ENCODE peak calls at places on chromosomes 5 and 9, in five cellular contexts. E is HepG2, F is HCT116, J is SK-N-SH, T is H1. B is an unnamed sample.

GRCh38 chr5:25991639-25992038 is 1046.7 kb downstream of the CDH9 start:
- DNase-seq in E (no peak), F (no peak), J (no peak), T (no peak), B (no peak)

GRCh38 chr9:91379461-91379860 is 17.7 kb upstream of the AUH start:
- DNase-seq in E (no peak), F (no peak), J (no peak), T (no peak), B (no peak)

GRCh38 chr9:638152-638551 is 203.3 kb upstream of the DMRT1 start:
- DNase-seq in E (no peak), F (no peak), J (no peak), T (no peak), B (no peak)

GRCh38 chr5:108983456-108984092 is 235.9 kb downstream of the FER start:
- DNase-seq in E (no peak), F (no peak), J (no peak), T (no peak), B (no peak)

GRCh38 chr5:179336871-179337165 is 8.4 kb downstream of the ADAMTS2 start:
- DNase-seq in E (no peak), F (no peak), J (no peak), T (no peak), B (no peak)

GRCh38 chr9:113875917-113876805 is at the start of gene ZNF618:
- DNase-seq in E (no peak), F (no peak), J (peak), T (no peak), B (peak)

GRCh38 chr5:137995077-137995746 is 37.7 kb downstream of the FAM13B start:
- DNase-seq in E (peak), F (no peak), J (no peak), T (no peak), B (no peak)

GRCh38 chr5:9429691-9430215 is 116.1 kb downstream of the SEMA5A start:
- DNase-seq in E (no peak), F (no peak), J (no peak), T (no peak), B (no peak)

GRCh38 chr5:159094745-159095144 is 5.0 kb downstream of the EBF1 start:
- DNase-seq in E (peak), F (peak), J (peak), T (no peak), B (peak)

GRCh38 chr5:72378636-72379289 is 58.6 kb downstream of the PTCD2 start:
- DNase-seq in E (no peak), F (no peak), J (peak), T (no peak), B (no peak)

GRCh38 chr5:98368141-98368540 is 405.3 kb upstream of the RGMB start:
- DNase-seq in E (no peak), F (no peak), J (no peak), T (no peak), B (no peak)

GRCh38 chr9:6383551-6384225 is 29.3 kb upstream of the UHRF2 start:
- DNase-seq in E (no peak), F (no peak), J (no peak), T (no peak), B (no peak)

GRCh38 chr9:86187121-86187520 is 72.3 kb downstream of the C9orf153 start:
- DNase-seq in E (peak), F (no peak), J (no peak), T (no peak), B (no peak)

GRCh38 chr5:124079062-124079461 is 567.1 kb downstream of the CSNK1G3 start:
- DNase-seq in E (no peak), F (no peak), J (no peak), T (no peak), B (no peak)

GRCh38 chr5:60521379-60522298 is 178.3 kb downstream of the DEPDC1B start:
- DNase-seq in E (no peak), F (no peak), J (no peak), T (no peak), B (no peak)

GRCh38 chr9:90925581-90926257 is 124.1 kb downstream of the SYK start:
- DNase-seq in E (no peak), F (no peak), J (no peak), T (no peak), B (peak)

GRCh38 chr5:163177971-163178370 is 259.4 kb upstream of the CCNG1 start:
- DNase-seq in E (no peak), F (no peak), J (no peak), T (no peak), B (no peak)

GRCh38 chr5:37197340-37198050 is 51.7 kb downstream of the CPLANE1 start:
- DNase-seq in E (no peak), F (no peak), J (no peak), T (no peak), B (no peak)

GRCh38 chr5:150053231-150053626 is 33.1 kb downstream of the CSF1R start:
- DNase-seq in E (no peak), F (no peak), J (peak), T (no peak), B (no peak)

GRCh38 chr9:95793924-95794828 is 81.3 kb upstream of the ERCC6L2 start:
- DNase-seq in E (no peak), F (no peak), J (no peak), T (no peak), B (no peak)

GRCh38 chr9:70954126-70954525 is 167.3 kb downstream of the TRPM3 start:
- DNase-seq in E (no peak), F (peak), J (no peak), T (no peak), B (no peak)

GRCh38 chr5:149174847-149175234 is 33.5 kb downstream of the ABLIM3 start:
- DNase-seq in E (no peak), F (no peak), J (no peak), T (no peak), B (no peak)

GRCh38 chr5:173452098-173452497 is 123.9 kb upstream of the STC2 start:
- DNase-seq in E (peak), F (peak), J (no peak), T (no peak), B (no peak)

GRCh38 chr5:141413540-141414069 is 818 bp downstream of the PCDHGA10 start:
- DNase-seq in E (no peak), F (peak), J (no peak), T (no peak), B (peak)

GRCh38 chr5:80720181-80720580 is 65.4 kb upstream of the DHFR start:
- DNase-seq in E (no peak), F (no peak), J (no peak), T (no peak), B (no peak)

GRCh38 chr9:93657331-93658111 is 81.1 kb downstream of the PHF2 start:
- DNase-seq in E (no peak), F (no peak), J (no peak), T (no peak), B (no peak)

DNA sequence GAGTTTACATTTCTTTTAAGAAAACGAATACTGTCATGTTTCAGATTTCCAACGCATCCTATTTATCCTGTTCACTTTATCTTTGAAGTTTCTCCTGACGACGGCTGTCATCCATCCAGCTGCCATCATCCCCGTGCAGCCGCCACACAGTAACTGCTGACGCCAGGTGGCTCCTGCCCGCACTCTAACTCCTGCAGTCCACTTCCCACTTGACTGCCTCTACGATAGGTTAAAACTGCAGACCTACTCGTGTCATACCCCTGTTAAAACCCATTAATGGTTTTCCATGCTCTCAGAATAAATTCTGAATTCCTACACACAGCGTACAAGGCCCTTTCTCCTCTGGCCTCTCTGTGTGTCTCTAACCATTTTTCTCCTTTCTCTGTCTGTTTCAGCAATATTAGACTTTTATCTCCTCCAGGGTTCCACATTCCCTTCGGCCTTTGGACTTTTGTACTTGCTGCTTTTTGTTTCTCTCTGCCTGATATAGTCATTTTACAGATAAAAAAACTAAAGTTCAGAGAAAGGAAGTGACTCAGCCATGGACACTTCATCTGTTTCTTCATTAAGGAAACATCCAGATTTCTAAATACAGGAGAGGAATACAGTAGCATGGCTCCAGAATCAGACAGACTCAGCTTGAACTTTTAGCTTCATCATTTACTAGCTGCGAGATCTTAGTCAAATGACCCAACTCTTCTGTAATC is 84.9 kb downstream of the ADAMTS12 start:
- DNase-seq in E (peak), F (no peak), J (no peak), T (no peak), B (no peak)
- TF ChIP-seq JUND in E (no peak), F (no peak), J (no peak), T (no peak), B (no peak)

GRCh38 chr5:169791251-169791650 is 154.2 kb downstream of the DOCK2 start:
- DNase-seq in E (no peak), F (no peak), J (no peak), T (no peak), B (no peak)

GRCh38 chr5:169786219-169786618 is 149.1 kb downstream of the DOCK2 start:
- DNase-seq in E (no peak), F (no peak), J (no peak), T (no peak), B (no peak)

GRCh38 chr5:169789417-169789816 is 152.3 kb downstream of the DOCK2 start:
- DNase-seq in E (no peak), F (no peak), J (no peak), T (no peak), B (no peak)

GRCh38 chr5:169785731-169786130 is 148.7 kb downstream of the DOCK2 start:
- DNase-seq in E (no peak), F (no peak), J (no peak), T (no peak), B (no peak)

GRCh38 chr5:169788168-169788567 is 151.1 kb downstream of the DOCK2 start:
- DNase-seq in E (no peak), F (no peak), J (no peak), T (no peak), B (no peak)
- TF ChIP-seq JUND in E (no peak), F (no peak), J (no peak), T (no peak), B (no peak)

GRCh38 chr5:87686018-87686417 is 273.3 kb upstream of the CCNH start:
- DNase-seq in E (no peak), F (no peak), J (no peak), T (no peak), B (peak)

DNA sequence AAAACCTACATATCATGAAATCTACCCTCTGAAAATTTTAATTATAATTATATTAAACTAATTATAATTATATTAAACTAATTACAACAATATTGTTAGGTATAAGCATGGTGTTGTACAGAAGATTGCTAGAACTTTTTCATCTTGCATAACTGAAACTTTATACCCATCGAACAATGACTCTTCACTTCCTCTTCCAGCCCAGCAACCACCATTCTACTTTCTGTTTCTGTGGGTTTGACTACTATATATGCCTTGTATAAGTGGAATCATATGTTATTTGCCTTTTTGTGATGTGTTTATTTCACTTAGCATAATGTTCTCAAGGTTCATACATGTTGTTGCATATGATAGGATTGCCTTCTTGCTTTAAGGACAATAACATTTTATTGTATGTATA is 274.2 kb upstream of the CCNH start:
- DNase-seq in E (no peak), F (no peak), J (no peak), T (no peak), B (no peak)
- TF ChIP-seq JUND in E (no peak), F (no peak), J (no peak), T (no peak), B (no peak)

DNA sequence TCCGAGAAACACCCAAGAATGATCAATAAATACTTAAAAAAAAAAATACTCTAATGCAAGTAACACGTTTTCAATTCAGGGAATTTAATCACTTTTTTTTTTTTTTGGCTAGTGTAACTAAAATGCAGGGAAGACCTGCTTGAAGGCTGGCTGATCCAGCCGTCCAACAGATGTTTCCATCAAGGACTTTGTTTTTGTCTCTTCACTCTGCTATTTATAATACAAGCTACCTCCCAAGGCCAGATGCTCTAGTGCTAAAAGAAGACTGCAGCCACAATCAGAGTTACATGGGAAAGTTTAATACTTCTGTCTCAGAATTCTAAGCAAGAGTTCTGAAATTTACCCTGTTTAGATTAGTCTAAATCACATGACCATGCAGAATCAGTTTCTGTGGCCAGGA is 14.5 kb downstream of the TBCA start:
- DNase-seq in E (no peak), F (no peak), J (no peak), T (no peak), B (no peak)
- TF ChIP-seq JUND in E (no peak), F (no peak), J (no peak), T (no peak), B (no peak)

DNA sequence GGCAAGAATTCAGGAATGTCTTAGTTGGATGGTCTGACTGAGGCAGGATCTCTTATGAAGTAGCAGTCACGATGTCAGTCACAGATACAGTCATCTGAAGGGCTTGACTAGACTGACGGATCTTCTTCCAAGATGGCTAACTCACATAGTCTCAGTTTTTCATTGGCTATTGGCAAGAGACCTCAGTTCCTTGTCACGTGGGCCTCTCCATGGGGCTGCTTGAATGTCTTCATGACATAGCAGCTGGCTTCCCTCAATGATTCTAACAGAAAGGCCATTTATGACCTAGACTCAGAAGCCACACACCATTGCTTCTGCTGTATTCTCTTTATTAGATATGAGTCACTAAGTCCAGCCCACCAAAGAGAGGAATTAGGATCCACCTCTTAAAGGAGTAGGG is 4.7 kb downstream of the APC start:
- DNase-seq in E (no peak), F (no peak), J (no peak), T (no peak), B (no peak)
- TF ChIP-seq JUND in E (no peak), F (no peak), J (no peak), T (no peak), B (no peak)

GRCh38 chr9:31304576-31304975 is 1079.9 kb upstream of the ACO1 start:
- DNase-seq in E (no peak), F (peak), J (no peak), T (no peak), B (no peak)
- TF ChIP-seq JUND in E (no peak), F (no peak), J (peak), T (no peak), B (no peak)

GRCh38 chr5:78648359-78649219 is at the start of gene LHFPL2:
- DNase-seq in E (no peak), F (no peak), J (peak), T (no peak), B (peak)
- TF ChIP-seq JUND in E (no peak), F (no peak), J (no peak), T (no peak), B (no peak)

GRCh38 chr5:64952961-64953360 is 184.2 kb downstream of the CWC27 start:
- DNase-seq in E (no peak), F (no peak), J (no peak), T (no peak), B (no peak)
- TF ChIP-seq JUND in E (no peak), F (no peak), J (no peak), T (no peak), B (no peak)

GRCh38 chr9:69197687-69198086 is 23.6 kb downstream of the TJP2 start:
- DNase-seq in E (no peak), F (no peak), J (no peak), T (no peak), B (no peak)

GRCh38 chr9:69195681-69196080 is 21.6 kb downstream of the TJP2 start:
- DNase-seq in E (no peak), F (no peak), J (no peak), T (no peak), B (no peak)

GRCh38 chr9:69193685-69194032 is 19.6 kb downstream of the TJP2 start:
- DNase-seq in E (no peak), F (no peak), J (peak), T (no peak), B (no peak)

GRCh38 chr9:69192214-69192613 is 18.1 kb downstream of the TJP2 start:
- DNase-seq in E (no peak), F (no peak), J (no peak), T (no peak), B (no peak)

GRCh38 chr9:69195019-69195418 is 20.9 kb downstream of the TJP2 start:
- DNase-seq in E (no peak), F (no peak), J (no peak), T (no peak), B (no peak)
- TF ChIP-seq JUND in E (no peak), F (no peak), J (no peak), T (no peak), B (no peak)

DNA sequence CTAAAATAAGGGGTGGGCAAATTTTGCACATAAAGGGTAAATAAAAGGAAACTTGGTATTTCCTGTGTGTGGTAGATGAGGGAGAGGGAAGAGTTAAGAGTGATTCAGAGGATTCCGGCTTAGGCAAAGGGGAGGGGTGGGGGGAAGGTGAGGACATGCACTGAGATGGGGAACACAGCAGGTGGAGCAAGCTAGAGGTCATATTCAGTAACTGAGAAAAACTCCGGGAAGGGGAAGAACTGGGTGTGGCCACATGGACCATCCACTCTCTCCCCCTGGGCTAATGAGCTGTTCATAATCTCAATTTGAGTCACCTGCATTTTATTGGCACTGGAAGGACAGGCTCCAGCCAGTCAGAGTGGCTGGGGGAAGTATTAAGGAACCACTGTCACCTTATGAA is 45.1 kb upstream of the UGCG start:
- DNase-seq in E (no peak), F (peak), J (no peak), T (no peak), B (peak)
- TF ChIP-seq JUND in E (no peak), F (no peak), J (no peak), T (no peak), B (no peak)